ENCODE peak calls at places on chromosome 15, in seven cellular contexts. B, N, K, Q, Z, P and T are unnamed samples.

GRCh38 chr15:60507596-60508424 is 28.9 kb upstream of the ICE2 start:
- DNase-seq in P (peak; percentile 77), Q (peak; percentile 20), Z (peak; percentile 76), N (no peak), K (peak; percentile 38), B (no peak), T (peak; percentile 75)

GRCh38 chr15:43410572-43411214 is 39.8 kb downstream of the TUBGCP4 start:
- DNase-seq in Z (peak; percentile 45), P (peak; percentile 47), K (no peak), Q (no peak), B (no peak), N (no peak), T (peak; percentile 74)

GRCh38 chr15:60328852-60329443 is 68.8 kb downstream of the ANXA2 start:
- DNase-seq in Z (peak; percentile 41), P (peak; percentile 37), Q (peak; percentile 17), K (no peak), N (no peak), B (no peak), T (peak; percentile 78)

GRCh38 chr15:33007295-33007855 is 187.1 kb downstream of the FMN1 start:
- DNase-seq in Z (peak; percentile 68), B (no peak), N (no peak), K (no peak), P (peak; percentile 35), Q (no peak), T (peak; percentile 42)

GRCh38 chr15:70487380-70487725 is 276.0 kb downstream of the UACA start:
- DNase-seq in Q (no peak), Z (no peak), N (no peak), P (no peak), K (no peak), B (no peak), T (no peak)

GRCh38 chr15:101657171-101657570 is 5.0 kb upstream of the TM2D3 start:
- DNase-seq in Q (no peak), B (no peak), Z (no peak), P (no peak), N (no peak), K (no peak), T (no peak)

GRCh38 chr15:28909958-28910500 is 24.3 kb downstream of the APBA2 start:
- DNase-seq in Z (no peak), P (no peak), B (no peak), N (no peak), Q (no peak), K (no peak), T (no peak)

GRCh38 chr15:71596672-71597071 is 213.7 kb upstream of the NR2E3 start:
- DNase-seq in B (no peak), P (peak; percentile 23), Z (peak; percentile 63), N (no peak), K (peak; percentile 81), Q (no peak), T (peak; percentile 84)

GRCh38 chr15:43488790-43489585 is 4.0 kb downstream of the TP53BP1 start:
- DNase-seq in N (no peak), B (no peak), K (no peak), Z (no peak), Q (no peak), P (peak; percentile 25), T (no peak)

GRCh38 chr15:36791849-36792618 is 212.6 kb downstream of the CDIN1 start:
- DNase-seq in K (no peak), N (no peak), P (peak; percentile 70), Q (no peak), Z (no peak), B (no peak), T (no peak)

GRCh38 chr15:51884041-51884440 is 54.6 kb downstream of the TMOD3 start:
- DNase-seq in Z (no peak), K (no peak), B (no peak), Q (no peak), P (no peak), N (no peak), T (no peak)

GRCh38 chr15:66193066-66193465 is 60.5 kb downstream of the MEGF11 start:
- DNase-seq in B (no peak), K (no peak), Z (no peak), Q (no peak), N (no peak), P (peak; percentile 5), T (no peak)